ENCODE peak calls at places on chromosome 11, in eight cellular contexts. F is mucosa of descending colon, B is heart left ventricle, G is ovary, P is GM23338, C is neural progenitor cell, O is lung, V is heart right ventricle. T is an unnamed sample. For H3K36me3, the result is how much of the 10 kb centered on the place peaks cover.

GRCh38 chr11:127670372-127670771 is 669.8 kb upstream of the KIRREL3 start:
- DNase-seq in F (no peak), B (no peak), G (no peak), P (no peak), C (no peak), O (no peak), V (no peak), T (no peak)

GRCh38 chr11:64246874-64247728 is at the start of gene PPP1R14B:
- DNase-seq in F (peak), B (peak), G (peak), P (peak), C (peak), O (peak), V (peak), T (peak)

GRCh38 chr11:69456712-69457111 is 24.8 kb upstream of the LINC01488 start:
- DNase-seq in F (peak), B (no peak), G (no peak), P (no peak), C (no peak), O (no peak), V (no peak), T (no peak)

GRCh38 chr11:5689551-5689983 is at the start of gene TRIM22:
- DNase-seq in F (peak), B (peak), G (peak), P (peak), C (peak), O (peak), V (peak), T (peak)

GRCh38 chr11:62245271-62245753 is 3.3 kb downstream of the SCGB1D2 start:
- DNase-seq in F (peak), B (no peak), G (no peak), P (peak), C (peak), O (no peak), V (no peak), T (no peak)

GRCh38 chr11:19422257-19422656 is 181.5 kb upstream of the E2F8 start:
- DNase-seq in F (no peak), B (no peak), G (no peak), P (peak), C (peak), O (no peak), V (no peak), T (no peak)

GRCh38 chr11:63510360-63511130 is 4.7 kb downstream of the LGALS12 start:
- DNase-seq in F (no peak), B (peak), G (peak), P (no peak), C (peak), O (no peak), V (peak), T (peak)

GRCh38 chr11:129975543-129975942 is 27.1 kb downstream of the PRDM10 start:
- DNase-seq in F (no peak), B (no peak), G (no peak), P (no peak), C (no peak), O (no peak), V (no peak), T (peak)

GRCh38 chr11:2085251-2086066 is 53.7 kb downstream of the IGF2 start:
- DNase-seq in F (no peak), B (no peak), G (peak), P (no peak), C (no peak), O (peak), V (no peak), T (no peak)

GRCh38 chr11:131042711-131043110 is 126.4 kb upstream of the SNX19 start:
- DNase-seq in F (no peak), B (no peak), G (no peak), P (peak), C (no peak), O (no peak), V (no peak), T (no peak)

GRCh38 chr11:59556883-59557205 is 45.5 kb downstream of the OR4D9 start:
- DNase-seq in F (no peak), B (no peak), G (no peak), P (peak), C (peak), O (no peak), V (no peak), T (no peak)

GRCh38 chr11:125123947-125124633 is 12.7 kb upstream of the TMEM218 start:
- DNase-seq in F (peak), B (no peak), G (peak), P (peak), C (peak), O (peak), V (peak), T (peak)

GRCh38 chr11:62025429-62026105 is 58.1 kb upstream of the FTH1 start:
- DNase-seq in F (peak), B (peak), G (peak), P (no peak), C (no peak), O (peak), V (peak), T (peak)

GRCh38 chr11:72700026-72700610 is 25.9 kb upstream of the PDE2A start:
- DNase-seq in F (no peak), B (no peak), G (no peak), P (no peak), C (no peak), O (no peak), V (no peak), T (peak)

GRCh38 chr11:120880791-120881190 is 143.1 kb upstream of the TBCEL start:
- DNase-seq in F (no peak), B (no peak), G (no peak), P (no peak), C (no peak), O (no peak), V (no peak), T (no peak)

GRCh38 chr11:115760921-115761320 is 256.7 kb upstream of the CADM1 start:
- DNase-seq in F (no peak), B (no peak), G (no peak), P (no peak), C (peak), O (no peak), V (no peak), T (no peak)

GRCh38 chr11:102010776-102011500 is 36.3 kb upstream of the CFAP300 start:
- DNase-seq in F (peak), B (peak), G (peak), P (peak), C (peak), O (peak), V (peak), T (peak)

GRCh38 chr11:102330226-102330625 is 12.9 kb downstream of the BIRC3 start:
- DNase-seq in F (no peak), B (no peak), G (no peak), P (no peak), C (no peak), O (no peak), V (no peak), T (no peak)

GRCh38 chr11:102279641-102280170 is 37.6 kb upstream of the BIRC3 start:
- DNase-seq in F (no peak), B (no peak), G (peak), P (peak), C (no peak), O (no peak), V (no peak), T (no peak)

GRCh38 chr11:31830406-31830805 is 19.3 kb upstream of the PAX6 start:
- DNase-seq in F (no peak), B (no peak), G (no peak), P (no peak), C (no peak), O (no peak), V (no peak), T (no peak)

GRCh38 chr11:86182976-86183584 is 61.5 kb upstream of the EED start:
- DNase-seq in F (peak), B (no peak), G (no peak), P (no peak), C (no peak), O (no peak), V (no peak), T (no peak)

GRCh38 chr11:111520565-111520964 is 6.0 kb downstream of the HOATZ start:
- DNase-seq in F (no peak), B (no peak), G (no peak), P (no peak), C (no peak), O (no peak), V (no peak), T (no peak)

GRCh38 chr11:47616726-47617416 is 22.7 kb upstream of the C1QTNF4 start:
- DNase-seq in F (no peak), B (peak), G (peak), P (peak), C (peak), O (peak), V (peak), T (peak)
- H3K36me3 ChIP-seq in F (under half), B (under half), G (under half), P (under half), C (under half), O (under half), V (half or more), T (under half)

GRCh38 chr11:21927628-21928027 is 265.3 kb upstream of the ANO5 start:
- DNase-seq in F (no peak), B (no peak), G (no peak), P (no peak), C (no peak), O (no peak), V (no peak), T (peak)

GRCh38 chr11:21928834-21929233 is 264.1 kb upstream of the ANO5 start:
- DNase-seq in F (no peak), B (no peak), G (no peak), P (no peak), C (no peak), O (no peak), V (no peak), T (no peak)

GRCh38 chr11:21931436-21932101 is 261.3 kb upstream of the ANO5 start:
- DNase-seq in F (no peak), B (no peak), G (no peak), P (no peak), C (no peak), O (no peak), V (no peak), T (no peak)

GRCh38 chr11:21933095-21933494 is 259.8 kb upstream of the ANO5 start:
- DNase-seq in F (no peak), B (no peak), G (no peak), P (peak), C (no peak), O (no peak), V (no peak), T (no peak)
- TF ChIP-seq CTCF in F (no peak), B (peak), G (no peak), P (peak), C (peak), O (no peak), V (peak), T (peak)

GRCh38 chr11:90216611-90217010 is 6.2 kb downstream of the CHORDC1 start:
- DNase-seq in F (no peak), B (no peak), G (no peak), P (no peak), C (no peak), O (no peak), V (no peak), T (no peak)

GRCh38 chr11:90208857-90209256 is 14.0 kb downstream of the CHORDC1 start:
- DNase-seq in F (no peak), B (no peak), G (no peak), P (no peak), C (no peak), O (no peak), V (no peak), T (no peak)

GRCh38 chr11:90218606-90219005 is 4.2 kb downstream of the CHORDC1 start:
- DNase-seq in F (no peak), B (peak), G (no peak), P (peak), C (peak), O (no peak), V (peak), T (no peak)

DNA sequence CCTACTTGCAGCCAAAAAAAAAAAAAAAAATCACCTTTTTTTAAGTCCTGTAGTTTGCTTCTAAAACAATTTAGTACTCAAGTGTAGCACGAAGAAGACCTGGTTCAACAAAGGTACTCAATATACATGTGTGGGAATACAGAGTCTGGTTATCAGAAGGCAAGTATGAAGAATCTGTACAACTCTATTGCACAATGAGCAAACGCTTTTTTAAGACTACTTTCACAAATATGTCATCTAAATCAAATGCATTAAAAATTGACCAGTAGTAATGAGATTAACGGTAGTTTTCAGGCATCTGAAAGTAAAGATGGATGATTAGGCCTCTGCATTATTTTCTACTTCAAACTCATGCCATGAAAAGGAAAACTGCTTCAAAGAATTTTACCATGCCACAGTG is 9.5 kb downstream of the CHORDC1 start:
- DNase-seq in F (no peak), B (no peak), G (no peak), P (no peak), C (no peak), O (no peak), V (no peak), T (no peak)
- H3K36me3 ChIP-seq in F (under half), B (half or more), G (under half), P (under half), C (under half), O (under half), V (half or more), T (under half)

DNA sequence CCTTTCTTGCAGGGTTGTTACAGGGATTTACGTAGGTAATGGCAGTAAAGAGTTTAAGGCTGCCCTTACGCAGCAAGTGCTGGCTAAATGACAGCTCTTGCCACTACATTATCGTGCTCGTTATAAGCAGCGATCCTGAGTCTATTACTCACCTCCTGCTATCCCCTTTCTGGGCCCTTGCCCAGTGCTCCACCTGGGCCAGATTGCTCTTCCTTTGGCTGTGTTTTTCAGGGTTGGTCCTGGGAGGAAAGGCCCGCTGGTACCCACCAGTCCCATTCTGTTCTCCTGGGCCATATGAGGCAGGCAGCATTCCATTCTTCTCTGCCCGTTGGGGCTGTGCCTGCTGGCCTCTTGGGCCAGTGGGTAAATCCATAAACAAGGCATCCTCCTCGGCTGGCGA is 87.5 kb downstream of the C11orf58 start:
- DNase-seq in F (no peak), B (no peak), G (no peak), P (no peak), C (no peak), O (no peak), V (no peak), T (no peak)
- TF ChIP-seq CTCF in F (no peak), B (no peak), G (no peak), P (no peak), C (no peak), O (no peak), V (no peak), T (no peak)

T was measured in adrenal gland.